ENCODE peak calls at places on chromosome 10, in seven cellular contexts. F is left ventricle myocardium inferior; B is NT2/D1; X is SJSA1; H is pancreas; Z is CD4-positive, alpha-beta T cell; I is lung. V is an unnamed sample. For H3K9me3, the result is how much of the 10 kb centered on the place peaks cover.

GRCh38 chr10:68330852-68331454 is 911 bp upstream of the HNRNPH3 start:
- DNase-seq in Z (peak), I (no peak), B (no peak), F (peak), X (no peak), H (peak), V (peak)

GRCh38 chr10:132366006-132366405 is 31.0 kb upstream of the PWWP2B start:
- DNase-seq in Z (no peak), H (no peak), F (no peak), B (no peak), X (no peak), I (no peak), V (no peak)

GRCh38 chr10:44070282-44070681 is 314.6 kb downstream of the CXCL12 start:
- DNase-seq in F (peak), Z (no peak), B (no peak), H (no peak), I (no peak), X (no peak), V (peak)

GRCh38 chr10:33817647-33818046 is 483.2 kb upstream of the NRP1 start:
- DNase-seq in X (no peak), I (no peak), B (no peak), H (no peak), F (no peak), Z (no peak), V (no peak)

GRCh38 chr10:44310762-44311562 is 73.9 kb downstream of the CXCL12 start:
- DNase-seq in B (peak), H (peak), X (peak), I (peak), Z (peak), F (peak), V (peak)

GRCh38 chr10:102701796-102702195 is 12.4 kb downstream of the ARL3 start:
- DNase-seq in F (no peak), X (no peak), Z (no peak), B (no peak), H (no peak), I (no peak), V (no peak)

GRCh38 chr10:63917363-63917762 is 396.2 kb downstream of the REEP3 start:
- DNase-seq in I (no peak), Z (no peak), F (no peak), B (no peak), X (no peak), H (no peak), V (no peak)

GRCh38 chr10:6008497-6009142 is 31.3 kb upstream of the IL15RA start:
- DNase-seq in F (no peak), X (no peak), H (no peak), Z (no peak), I (no peak), B (no peak), V (no peak)

GRCh38 chr10:133295426-133296320 is 13.0 kb downstream of the TUBGCP2 start:
- DNase-seq in B (no peak), I (no peak), Z (no peak), X (no peak), F (no peak), H (no peak), V (no peak)

GRCh38 chr10:131658476-131659110 is 242.2 kb upstream of the PPP2R2D start:
- DNase-seq in I (no peak), X (no peak), F (no peak), B (no peak), Z (no peak), H (no peak), V (no peak)

GRCh38 chr10:124589491-124590006 is 127.9 kb downstream of the LHPP start:
- DNase-seq in X (no peak), B (no peak), I (no peak), F (no peak), H (peak), Z (no peak), V (no peak)

GRCh38 chr10:126663328-126663727 is 7.2 kb downstream of the C10orf90 start:
- DNase-seq in X (no peak), I (no peak), Z (no peak), B (no peak), H (no peak), F (peak), V (no peak)

GRCh38 chr10:43322769-43323168 is 48.7 kb upstream of the FXYD4 start:
- DNase-seq in X (no peak), F (peak), H (peak), I (peak), Z (peak), B (peak), V (peak)

GRCh38 chr10:132521466-132522102 is 16.0 kb upstream of the INPP5A start:
- DNase-seq in F (no peak), H (no peak), Z (no peak), I (no peak), X (no peak), B (no peak), V (peak)

GRCh38 chr10:3964516-3964915 is 179.5 kb upstream of the KLF6 start:
- DNase-seq in I (no peak), Z (no peak), H (no peak), B (no peak), F (no peak), X (no peak), V (no peak)

GRCh38 chr10:58818889-58819288 is 306.2 kb downstream of the BICC1 start:
- DNase-seq in I (no peak), X (peak), B (no peak), H (no peak), Z (no peak), F (no peak), V (no peak)

GRCh38 chr10:132257271-132257670 is 50.5 kb downstream of the STK32C start:
- DNase-seq in Z (no peak), I (no peak), H (no peak), B (no peak), X (no peak), F (no peak), V (no peak)

GRCh38 chr10:132133005-132133404 is 53.7 kb upstream of the DPYSL4 start:
- DNase-seq in X (no peak), Z (no peak), I (no peak), H (no peak), B (no peak), F (peak), V (no peak)

GRCh38 chr10:27635699-27636270 is 109.8 kb downstream of the MKX start:
- DNase-seq in Z (no peak), X (no peak), B (no peak), F (no peak), H (no peak), I (no peak), V (no peak)

GRCh38 chr10:131179386-131179785 is 132.1 kb downstream of the TCERG1L start:
- DNase-seq in I (no peak), X (no peak), Z (no peak), B (no peak), H (peak), F (no peak), V (no peak)

GRCh38 chr10:44357141-44357540 is 27.8 kb downstream of the CXCL12 start:
- DNase-seq in F (no peak), Z (no peak), I (no peak), X (no peak), H (no peak), B (no peak), V (no peak)

GRCh38 chr10:30127120-30127541 is 67.7 kb upstream of the JCAD start:
- DNase-seq in H (no peak), Z (no peak), X (no peak), I (no peak), F (no peak), B (no peak), V (no peak)

GRCh38 chr10:25974897-25975459 is 40.9 kb downstream of the MYO3A start:
- DNase-seq in Z (no peak), X (no peak), H (no peak), I (no peak), F (no peak), B (peak), V (no peak)

GRCh38 chr10:32413513-32413912 is 32.4 kb upstream of the CCDC7 start:
- DNase-seq in Z (peak), X (peak), H (no peak), F (no peak), I (no peak), B (no peak), V (no peak)

GRCh38 chr10:27052646-27053045 is 47.6 kb downstream of the ANKRD26 start:
- DNase-seq in I (no peak), X (no peak), F (no peak), H (no peak), Z (no peak), B (no peak), V (no peak)

GRCh38 chr10:26946103-26946907 is 85.5 kb upstream of the ABI1 start:
- DNase-seq in H (no peak), F (no peak), X (no peak), I (no peak), B (no peak), Z (no peak), V (no peak)

GRCh38 chr10:91340613-91341362 is 69.4 kb upstream of the HECTD2 start:
- DNase-seq in F (no peak), B (no peak), I (no peak), X (peak), H (no peak), Z (no peak), V (no peak)

GRCh38 chr10:99828464-99828863 is 46.0 kb downstream of the ABCC2 start:
- DNase-seq in H (no peak), I (no peak), X (no peak), Z (no peak), F (no peak), B (no peak), V (no peak)

GRCh38 chr10:112763916-112764520 is 186.0 kb upstream of the TCF7L2 start:
- DNase-seq in B (no peak), H (no peak), F (no peak), Z (no peak), I (no peak), X (peak), V (no peak)

GRCh38 chr10:99993994-99994689 is 15.6 kb downstream of the DNMBP start:
- DNase-seq in X (peak), F (peak), Z (peak), H (no peak), I (peak), B (no peak), V (no peak)

GRCh38 chr10:89548673-89549072 is 13.3 kb upstream of the SLC16A12 start:
- DNase-seq in B (no peak), H (no peak), X (no peak), F (no peak), I (no peak), Z (no peak), V (no peak)

GRCh38 chr10:17665742-17666141 is 21.8 kb downstream of the STAM start:
- DNase-seq in B (no peak), I (no peak), F (no peak), H (no peak), Z (no peak), X (peak), V (no peak)

GRCh38 chr10:32983333-32983909 is 25.4 kb upstream of the ITGB1 start:
- DNase-seq in Z (no peak), B (no peak), X (peak), H (no peak), F (no peak), I (no peak), V (no peak)

GRCh38 chr10:35422236-35422635 is 85.9 kb downstream of the CCNY start:
- DNase-seq in H (no peak), F (no peak), Z (no peak), I (no peak), X (peak), B (no peak), V (no peak)

GRCh38 chr10:89504691-89505090 is 30.7 kb downstream of the SLC16A12 start:
- DNase-seq in I (no peak), F (no peak), H (no peak), B (no peak), Z (no peak), X (no peak), V (no peak)

GRCh38 chr10:44198096-44198779 is 186.7 kb downstream of the CXCL12 start:
- DNase-seq in Z (no peak), F (no peak), I (no peak), B (no peak), H (no peak), X (peak), V (no peak)

GRCh38 chr10:79260803-79261740 is 86.2 kb upstream of the PPIF start:
- DNase-seq in X (no peak), I (no peak), Z (no peak), B (peak), F (no peak), H (peak), V (no peak)

GRCh38 chr10:79262959-79263746 is 84.1 kb upstream of the PPIF start:
- DNase-seq in H (no peak), B (no peak), Z (no peak), I (no peak), F (no peak), X (no peak), V (no peak)

GRCh38 chr10:79258894-79259293 is 88.4 kb upstream of the PPIF start:
- DNase-seq in F (no peak), I (no peak), Z (no peak), X (no peak), H (no peak), B (no peak), V (no peak)

GRCh38 chr10:79262131-79262530 is 85.1 kb upstream of the PPIF start:
- DNase-seq in I (no peak), X (no peak), Z (no peak), B (no peak), H (no peak), F (no peak), V (no peak)

DNA sequence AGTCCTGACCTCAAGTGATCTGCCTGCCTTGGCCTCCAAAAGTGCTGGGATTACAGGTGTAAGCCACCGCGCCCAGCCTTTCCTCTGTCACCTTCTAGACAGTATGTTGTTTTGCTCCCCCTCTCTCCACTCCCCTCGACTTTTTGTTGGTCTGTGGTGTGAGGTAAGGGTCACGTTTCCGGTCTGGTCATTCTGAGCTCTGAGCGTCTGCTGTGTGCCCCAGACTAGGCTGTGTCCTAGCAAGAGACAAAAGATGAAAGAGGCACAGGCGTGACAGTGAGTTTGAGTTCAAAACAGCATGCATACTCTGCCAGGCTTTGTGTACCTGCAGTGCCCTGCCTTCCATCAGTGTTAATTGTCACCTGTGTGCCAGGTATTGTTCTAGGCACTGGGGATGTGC is 87.4 kb upstream of the PPIF start:
- DNase-seq in X (no peak), I (no peak), Z (no peak), B (no peak), F (no peak), H (no peak), V (no peak)
- H3K9me3 ChIP-seq in X (under half), I (under half), Z (under half), B (under half), F (under half), H (under half), V (under half)

GRCh38 chr10:129481641-129482040 is 14.6 kb downstream of the MGMT start:
- DNase-seq in I (no peak), Z (no peak), F (no peak), X (no peak), B (no peak), H (no peak), V (no peak)

GRCh38 chr10:129486805-129487204 is 19.8 kb downstream of the MGMT start:
- DNase-seq in H (no peak), X (no peak), F (no peak), Z (no peak), B (no peak), I (no peak), V (no peak)

DNA sequence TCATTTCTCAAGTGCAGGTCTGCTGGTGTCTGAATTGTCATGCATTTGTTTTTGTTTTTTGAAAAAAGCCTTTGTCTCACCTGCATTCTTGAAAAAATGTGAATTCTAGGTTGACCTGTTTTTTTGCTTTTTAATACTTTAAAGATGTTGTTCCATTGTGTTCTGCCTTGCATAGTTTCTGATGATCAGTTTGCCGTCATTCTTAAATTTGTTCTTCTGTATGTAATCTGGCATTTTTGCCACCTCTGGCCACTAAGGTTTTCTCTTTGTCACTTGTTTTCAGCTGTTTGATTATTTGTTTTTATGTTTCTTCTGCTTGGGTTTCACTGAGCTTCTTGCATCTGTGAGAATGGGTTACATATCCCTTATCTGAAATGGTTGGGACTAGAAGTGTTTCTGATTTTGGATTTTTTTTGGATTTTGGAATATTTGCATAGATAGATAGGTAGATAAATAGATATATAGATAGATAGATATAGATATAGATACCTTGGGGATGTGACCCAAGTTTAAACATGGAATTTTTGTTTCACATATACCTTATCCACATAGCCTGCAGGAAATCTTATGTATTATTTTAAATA is 16.5 kb downstream of the MGMT start:
- DNase-seq in F (no peak), B (no peak), X (no peak), H (no peak), Z (no peak), I (no peak), V (no peak)
- H3K9me3 ChIP-seq in F (under half), B (under half), X (under half), H (under half), Z (under half), I (under half), V (under half)

DNA sequence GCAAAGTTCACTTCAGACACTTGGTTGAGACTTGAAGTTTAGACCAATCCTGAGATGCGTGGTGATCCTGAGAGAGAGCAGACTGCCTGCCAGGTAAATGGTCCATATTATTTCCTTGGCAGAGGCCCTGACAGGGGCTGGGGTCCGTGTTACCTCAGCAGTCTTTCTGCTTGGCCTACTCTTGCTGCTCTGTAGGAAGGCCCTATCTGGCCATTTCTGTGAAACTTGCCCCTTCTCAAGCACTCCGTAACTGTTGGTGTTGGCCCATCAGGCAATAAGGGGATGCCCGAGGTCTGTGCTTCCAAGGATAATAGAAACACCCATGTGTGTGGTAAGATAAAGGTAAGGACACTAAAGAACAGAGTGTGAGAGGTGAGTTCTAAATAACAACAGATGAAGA is 20.0 kb downstream of the LOXL4 start:
- DNase-seq in H (no peak), B (no peak), X (no peak), I (no peak), Z (no peak), F (no peak), V (no peak)
- H3K9me3 ChIP-seq in H (under half), B (under half), X (under half), I (under half), Z (under half), F (under half), V (under half)

DNA sequence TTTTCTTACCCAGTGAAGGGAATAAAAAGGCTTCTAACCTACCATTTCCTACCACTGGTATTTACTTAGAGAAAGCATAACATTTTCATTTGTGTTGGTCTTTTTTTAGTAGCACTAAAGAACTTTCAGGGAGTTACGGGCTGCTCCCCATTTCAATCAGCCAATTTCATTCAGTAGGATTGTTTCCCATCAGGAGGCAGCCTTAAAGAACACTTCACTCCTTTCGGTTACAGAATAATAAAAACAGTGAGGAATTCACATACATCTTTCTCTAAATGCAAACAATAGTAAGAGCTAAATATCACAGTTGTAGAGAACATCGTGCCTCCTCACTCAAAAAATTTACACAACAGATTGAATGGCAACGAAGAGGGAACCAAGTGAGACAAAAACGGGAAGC is 55.5 kb upstream of the ABLIM1 start:
- DNase-seq in Z (no peak), H (no peak), F (no peak), X (no peak), B (no peak), I (no peak), V (no peak)
- H3K9me3 ChIP-seq in Z (under half), H (under half), F (under half), X (under half), B (under half), I (under half), V (under half)

DNA sequence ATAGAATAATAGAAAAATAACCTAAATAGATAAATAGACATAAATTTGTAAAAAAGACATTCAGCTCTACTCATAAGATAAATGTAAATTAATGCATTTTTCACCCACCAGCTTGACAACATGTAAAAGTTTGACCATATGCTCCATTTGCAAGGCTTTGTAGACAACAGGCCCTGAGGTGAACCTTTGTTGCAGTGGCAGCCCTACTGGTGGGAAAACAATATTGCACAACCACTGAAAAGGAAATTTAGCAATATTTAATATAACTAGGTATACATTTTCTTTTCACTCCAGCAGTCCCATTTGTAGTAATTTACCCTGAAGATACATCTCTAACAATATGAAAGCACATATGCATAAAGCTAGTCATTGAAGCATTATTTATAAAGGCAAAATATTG is 39.0 kb upstream of the ADRA2A start:
- DNase-seq in H (no peak), B (no peak), I (no peak), F (no peak), X (no peak), Z (no peak), V (no peak)
- H3K9me3 ChIP-seq in H (under half), B (under half), I (under half), F (half or more), X (under half), Z (under half), V (under half)

GRCh38 chr10:71945819-71946474 is 18.2 kb upstream of the CHST3 start:
- DNase-seq in X (no peak), I (no peak), H (no peak), B (no peak), Z (no peak), F (no peak), V (no peak)

GRCh38 chr10:71952745-71953144 is 11.4 kb upstream of the CHST3 start:
- DNase-seq in H (no peak), B (no peak), I (no peak), X (no peak), F (no peak), Z (no peak), V (no peak)

GRCh38 chr10:71946700-71947099 is 17.5 kb upstream of the CHST3 start:
- DNase-seq in H (no peak), I (no peak), X (no peak), B (no peak), Z (no peak), F (no peak), V (no peak)

GRCh38 chr10:71950683-71951082 is 13.5 kb upstream of the CHST3 start:
- DNase-seq in B (no peak), F (no peak), H (no peak), X (no peak), Z (no peak), I (no peak), V (no peak)

GRCh38 chr10:71948496-71949067 is 15.6 kb upstream of the CHST3 start:
- DNase-seq in F (no peak), H (no peak), Z (no peak), X (no peak), B (no peak), I (no peak), V (no peak)
- H3K9me3 ChIP-seq in F (under half), H (under half), Z (under half), X (under half), B (half or more), I (under half), V (under half)